ENCODE peak calls at places on chromosomes 5 and 9, in six cellular contexts. E, X, B, C, L and R are unnamed samples.

GRCh38 chr9:130857864-130858730 is 23.0 kb downstream of the ABL1 start:
- DNase-seq in C (no peak), X (no peak), B (no peak), L (no peak), E (no peak), R (peak)

GRCh38 chr5:148011407-148012124 is 52.2 kb upstream of the SPINK5 start:
- DNase-seq in L (no peak), C (no peak), B (no peak), X (no peak), E (no peak), R (peak)

GRCh38 chr5:92841604-92842155 is 739.3 kb downstream of the NR2F1-AS1 start:
- DNase-seq in C (no peak), X (no peak), L (no peak), B (no peak), E (no peak), R (no peak)

GRCh38 chr5:63805151-63805550 is 157.1 kb downstream of the HTR1A start:
- DNase-seq in E (no peak), C (no peak), L (no peak), B (no peak), X (no peak), R (no peak)

GRCh38 chr9:99020786-99021436 is 77.2 kb downstream of the COL15A1 start:
- DNase-seq in L (no peak), X (no peak), E (no peak), B (no peak), C (no peak), R (no peak)

GRCh38 chr5:98722188-98722587 is 51.3 kb upstream of the RGMB start:
- DNase-seq in B (no peak), X (no peak), E (no peak), L (no peak), C (no peak), R (no peak)

GRCh38 chr9:105441761-105442160 is 6.1 kb upstream of the FSD1L start:
- DNase-seq in L (no peak), C (no peak), E (no peak), B (no peak), X (no peak), R (no peak)

GRCh38 chr5:134008257-134008749 is 3.5 kb upstream of the VDAC1 start:
- DNase-seq in B (no peak), L (no peak), E (no peak), X (no peak), C (no peak), R (no peak)

GRCh38 chr9:4622016-4622415 is 40.1 kb upstream of the PLPP6 start:
- DNase-seq in L (peak), B (no peak), X (no peak), C (peak), E (no peak), R (no peak)

GRCh38 chr9:122334916-122335315 is 35.9 kb upstream of the PTGS1 start:
- DNase-seq in C (no peak), B (no peak), L (no peak), X (no peak), E (no peak), R (peak)

GRCh38 chr5:65858316-65858715 is 68.1 kb upstream of the ERBIN start:
- DNase-seq in E (no peak), L (no peak), B (no peak), C (no peak), X (no peak), R (peak)

GRCh38 chr5:81450940-81451339 is 57.0 kb upstream of the ACOT12 start:
- DNase-seq in C (no peak), X (peak), L (no peak), E (no peak), B (no peak), R (peak)

DNA sequence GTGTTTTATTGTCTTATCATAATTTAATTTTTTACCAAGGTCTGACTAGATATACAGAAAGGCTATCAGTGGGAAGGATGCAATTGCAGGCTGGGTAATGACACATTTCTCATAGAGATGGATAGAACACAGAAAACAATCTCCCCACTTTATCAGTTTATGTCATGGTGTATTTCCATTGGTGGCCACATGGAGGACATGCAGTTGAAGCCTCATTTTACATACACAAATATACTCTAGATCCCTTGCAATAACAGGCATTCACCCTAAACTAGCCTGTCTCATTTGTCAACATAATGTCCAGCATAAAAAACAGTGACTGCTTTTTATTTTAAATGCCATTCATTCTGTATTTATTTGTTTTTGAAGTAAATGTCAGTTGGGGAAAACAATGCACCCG is 526.3 kb downstream of the GABRG2 start:
- DNase-seq in C (no peak), L (no peak), X (peak), B (no peak), E (no peak), R (no peak)
- TF ChIP-seq CTCF in C (peak), L (peak), X (peak), B (peak), E (no peak), R (no peak)

GRCh38 chr9:109349431-109349846 is 28.6 kb upstream of the EPB41L4B start:
- DNase-seq in X (no peak), B (no peak), L (no peak), E (no peak), C (no peak), R (peak)

GRCh38 chr9:109351032-109351431 is 30.2 kb upstream of the EPB41L4B start:
- DNase-seq in B (no peak), L (no peak), C (no peak), X (no peak), E (no peak), R (no peak)

GRCh38 chr9:109342878-109343277 is 22.0 kb upstream of the EPB41L4B start:
- DNase-seq in E (no peak), B (no peak), X (no peak), L (no peak), C (no peak), R (no peak)

GRCh38 chr9:109341561-109341960 is 20.7 kb upstream of the EPB41L4B start:
- DNase-seq in E (peak), L (no peak), B (peak), X (no peak), C (no peak), R (no peak)

GRCh38 chr9:109346904-109347303 is 26.0 kb upstream of the EPB41L4B start:
- DNase-seq in X (no peak), L (no peak), E (no peak), B (no peak), C (no peak), R (no peak)
- TF ChIP-seq CTCF in X (no peak), L (no peak), E (no peak), B (no peak), C (no peak), R (no peak)

DNA sequence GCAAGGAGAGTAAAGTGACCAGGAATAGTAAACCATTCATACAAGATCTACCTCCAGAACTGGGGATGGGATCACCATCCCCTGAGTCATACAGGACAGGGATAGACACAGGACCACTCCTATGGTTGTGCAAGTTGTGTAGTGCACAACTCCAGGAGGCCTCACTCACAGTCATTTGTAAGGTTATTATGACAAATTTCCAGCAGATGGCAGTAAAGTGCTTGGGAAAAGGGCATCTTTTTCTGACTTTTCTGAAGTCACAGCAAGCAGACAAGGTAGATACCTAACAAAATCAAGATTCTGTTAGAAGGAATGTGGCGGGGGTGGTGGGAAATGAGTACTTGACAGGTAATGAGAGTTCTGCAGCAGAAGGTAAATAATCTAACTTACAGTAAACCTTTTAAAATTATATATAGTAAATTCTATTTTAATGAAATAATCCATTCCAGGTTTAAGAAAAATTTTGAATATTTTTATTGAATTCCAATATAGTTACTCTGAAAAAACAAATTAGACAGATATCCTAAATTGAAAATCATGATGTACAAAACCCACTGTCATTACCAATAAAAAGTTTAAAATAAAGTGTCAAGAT is 16.7 kb upstream of the KIF27 start:
- DNase-seq in B (no peak), E (no peak), X (peak), L (peak), C (no peak), R (peak)
- TF ChIP-seq CTCF in B (peak), E (peak), X (no peak), L (peak), C (peak), R (peak)

GRCh38 chr9:92242779-92243136 is 50.7 kb downstream of the IARS1 start:
- DNase-seq in X (no peak), E (no peak), B (no peak), L (no peak), C (no peak), R (no peak)
- TF ChIP-seq CTCF in X (no peak), E (no peak), B (no peak), L (no peak), C (no peak), R (no peak)

GRCh38 chr9:136095495-136096058 is 488 bp upstream of the NACC2 start:
- DNase-seq in X (peak), C (peak), E (no peak), B (peak), L (peak), R (peak)
- TF ChIP-seq CTCF in X (no peak), C (no peak), E (no peak), B (no peak), L (no peak), R (no peak)

GRCh38 chr5:150217041-150217440 is 27.2 kb downstream of the SLC6A7 start:
- DNase-seq in E (no peak), X (no peak), C (no peak), L (no peak), B (no peak), R (no peak)

GRCh38 chr5:150215978-150216944 is 26.4 kb downstream of the SLC6A7 start:
- DNase-seq in B (no peak), C (no peak), E (no peak), L (no peak), X (peak), R (peak)

GRCh38 chr5:150211156-150212030 is 21.5 kb downstream of the SLC6A7 start:
- DNase-seq in L (no peak), B (no peak), C (peak), X (peak), E (no peak), R (no peak)

GRCh38 chr5:150213530-150213929 is 23.7 kb downstream of the SLC6A7 start:
- DNase-seq in B (no peak), E (no peak), C (no peak), L (no peak), X (no peak), R (peak)

GRCh38 chr5:150214289-150214688 is 24.4 kb downstream of the SLC6A7 start:
- DNase-seq in L (no peak), E (no peak), X (no peak), B (no peak), C (no peak), R (peak)
- TF ChIP-seq CTCF in L (no peak), E (no peak), X (no peak), B (no peak), C (no peak), R (peak)